ENCODE peak calls at places on chromosomes 11 and 22, in eight cellular contexts. S is KG1; R is NCI-H460; Y is memory B cell; I is iPS-NIHi11; V is activated T-helper 9 cell treated with anti-CD3 and anti-CD28 coated beads, Interleukin-2, amount 50 U/mL, for 16 hours; N is NCI-H1417 treated with DMSO at 0.1 percent for 48 hours; B is GM23338. W is an unnamed sample.

GRCh38 chr22:38718414-38718813 is 12.7 kb downstream of the GTPBP1 start:
- DNase-seq in Y (no peak), I (peak), R (peak), B (peak), N (no peak), S (no peak), V (no peak), W (peak)

GRCh38 chr11:85182437-85183109 is 444.6 kb downstream of the DLG2 start:
- DNase-seq in Y (peak), S (no peak), I (peak), V (no peak), R (peak), N (no peak), B (peak), W (peak)

GRCh38 chr22:41782316-41782715 is 18.2 kb upstream of the CCDC134 start:
- DNase-seq in Y (no peak), S (no peak), I (no peak), B (no peak), R (no peak), N (no peak), V (no peak), W (no peak)

GRCh38 chr22:23114721-23115020 is 27.1 kb downstream of the RSPH14 start:
- DNase-seq in Y (no peak), N (no peak), V (no peak), B (no peak), S (no peak), R (no peak), I (no peak), W (no peak)

GRCh38 chr11:6962673-6963072 is 36.4 kb downstream of the ZNF215 start:
- DNase-seq in V (no peak), R (no peak), S (no peak), N (no peak), Y (no peak), B (no peak), I (no peak), W (no peak)

GRCh38 chr11:119335655-119336543 is 1.6 kb downstream of the RNF26 start:
- DNase-seq in V (no peak), I (no peak), N (no peak), B (no peak), Y (no peak), S (no peak), R (no peak), W (peak)

GRCh38 chr11:131688056-131688693 is 317.8 kb downstream of the NTM start:
- DNase-seq in V (no peak), R (peak), N (no peak), S (peak), B (peak), Y (no peak), I (peak), W (peak)

GRCh38 chr22:43851979-43852307 is 10.4 kb downstream of the SULT4A1 start:
- DNase-seq in R (no peak), I (no peak), S (no peak), B (no peak), N (no peak), V (no peak), Y (no peak), W (peak)

GRCh38 chr22:38080847-38081635 is 2.9 kb downstream of the SLC16A8 start:
- DNase-seq in V (no peak), B (peak), N (no peak), Y (no peak), R (no peak), I (peak), S (no peak), W (peak)

GRCh38 chr11:65089621-65090020 is 5.6 kb downstream of the ZFPL1 start:
- DNase-seq in R (no peak), Y (no peak), V (no peak), I (no peak), S (no peak), N (no peak), B (no peak), W (peak)

GRCh38 chr22:47601666-47602065 is 839.2 kb downstream of the TBC1D22A start:
- DNase-seq in R (no peak), N (no peak), I (no peak), V (no peak), B (no peak), Y (no peak), S (no peak), W (peak)

GRCh38 chr22:44158766-44159165 is 22.0 kb upstream of the PARVG start:
- DNase-seq in B (no peak), S (no peak), I (no peak), V (no peak), Y (no peak), R (no peak), N (no peak), W (no peak)

GRCh38 chr22:23845661-23846469 is 7.1 kb upstream of the DERL3 start:
- DNase-seq in Y (no peak), B (no peak), N (no peak), R (no peak), I (no peak), S (no peak), V (no peak), W (no peak)

GRCh38 chr11:109729761-109730160 is 307.8 kb downstream of the C11orf87 start:
- DNase-seq in B (peak), V (no peak), Y (no peak), N (peak), S (no peak), R (no peak), I (no peak), W (peak)

GRCh38 chr11:6576471-6577373 is 26.7 kb downstream of the RRP8 start:
- DNase-seq in R (no peak), B (peak), S (no peak), I (no peak), V (no peak), Y (no peak), N (no peak), W (no peak)

GRCh38 chr11:86565787-86566186 is 106.6 kb downstream of the ME3 start:
- DNase-seq in Y (no peak), N (no peak), V (no peak), S (no peak), B (no peak), R (no peak), I (no peak), W (no peak)

GRCh38 chr11:103608566-103608965 is 427.9 kb upstream of the DDI1 start:
- DNase-seq in N (no peak), Y (no peak), V (no peak), R (no peak), S (no peak), I (no peak), B (no peak), W (no peak)

GRCh38 chr11:120272303-120272702 is 32.4 kb downstream of the POU2F3 start:
- DNase-seq in Y (no peak), I (no peak), R (no peak), N (no peak), V (no peak), S (no peak), B (no peak), W (no peak)

GRCh38 chr11:27055065-27055682 is 14.6 kb downstream of the BBOX1 start:
- DNase-seq in R (no peak), B (no peak), S (no peak), Y (no peak), I (no peak), V (no peak), N (no peak), W (no peak)

GRCh38 chr22:20230777-20231420 is 37.2 kb downstream of the RTN4R start:
- DNase-seq in R (no peak), N (no peak), V (no peak), S (no peak), I (no peak), B (no peak), Y (no peak), W (no peak)

GRCh38 chr11:71067753-71068152 is 184.6 kb downstream of the SHANK2 start:
- DNase-seq in Y (no peak), I (no peak), V (no peak), R (no peak), S (no peak), N (no peak), B (no peak), W (no peak)

GRCh38 chr22:45704648-45705047 is 33.0 kb downstream of the ATXN10 start:
- DNase-seq in N (no peak), V (no peak), S (no peak), Y (no peak), I (no peak), B (no peak), R (no peak), W (no peak)

GRCh38 chr22:17754233-17754925 is 19.9 kb downstream of the BID start:
- DNase-seq in R (no peak), I (peak), N (no peak), Y (no peak), B (peak), S (no peak), V (no peak), W (peak)

GRCh38 chr22:44570476-44571445 is 72.7 kb upstream of the RTL6 start:
- DNase-seq in Y (no peak), R (no peak), S (no peak), I (no peak), V (no peak), N (no peak), B (no peak), W (no peak)

GRCh38 chr11:93089474-93090102 is 108.2 kb downstream of the SLC36A4 start:
- DNase-seq in R (peak), V (no peak), I (peak), Y (no peak), N (no peak), S (no peak), B (peak), W (peak)

GRCh38 chr11:57482782-57483569 is 22.6 kb downstream of the RTN4RL2 start:
- DNase-seq in R (peak), S (no peak), V (peak), N (no peak), B (peak), I (peak), Y (peak), W (peak)

GRCh38 chr11:128756469-128756868 is 62.6 kb downstream of the FLI1 start:
- DNase-seq in B (no peak), S (no peak), V (no peak), R (no peak), Y (no peak), N (no peak), I (no peak), W (no peak)

GRCh38 chr22:36977401-36977861 is 41.8 kb downstream of the TST start:
- DNase-seq in V (peak), Y (peak), N (no peak), S (peak), B (peak), R (peak), I (peak), W (peak)

W was measured in endodermal cell.